ENCODE peak calls at places on chromosomes 3 and 15, in four cellular contexts. K, O, U and T are unnamed samples.

GRCh38 chr3:52132930-52133329 is 21.3 kb downstream of the POC1A start:
- DNase-seq in K (no peak), O (no peak), U (no peak), T (no peak)

GRCh38 chr15:45594322-45594721 is 7.1 kb downstream of the BLOC1S6 start:
- DNase-seq in K (no peak), O (no peak), U (no peak), T (no peak)

GRCh38 chr3:141255864-141256263 is 24.2 kb downstream of the PXYLP1 start:
- DNase-seq in K (no peak), O (no peak), U (peak), T (no peak)

GRCh38 chr3:153162513-153163348 is 705 bp downstream of the RAP2B start:
- DNase-seq in K (peak), O (no peak), U (peak), T (no peak)

GRCh38 chr3:49803464-49804140 is 541 bp downstream of the INKA1 start:
- DNase-seq in K (peak), O (no peak), U (peak), T (no peak)

GRCh38 chr3:43753743-43754142 is 63.0 kb downstream of the ABHD5 start:
- DNase-seq in K (no peak), O (no peak), U (peak), T (no peak)

GRCh38 chr3:195385526-195385925 is 57.3 kb downstream of the ACAP2 start:
- DNase-seq in K (no peak), O (no peak), U (peak), T (no peak)

GRCh38 chr3:53629396-53629711 is 134.9 kb downstream of the CACNA1D start:
- DNase-seq in K (no peak), O (no peak), U (no peak), T (no peak)

GRCh38 chr3:104460477-104461406 is 906.0 kb upstream of the ALCAM start:
- DNase-seq in K (no peak), O (no peak), U (peak), T (no peak)

GRCh38 chr15:28459279-28459678 is 73.5 kb downstream of the GOLGA8G start:
- DNase-seq in K (no peak), O (no peak), U (no peak), T (no peak)

DNA sequence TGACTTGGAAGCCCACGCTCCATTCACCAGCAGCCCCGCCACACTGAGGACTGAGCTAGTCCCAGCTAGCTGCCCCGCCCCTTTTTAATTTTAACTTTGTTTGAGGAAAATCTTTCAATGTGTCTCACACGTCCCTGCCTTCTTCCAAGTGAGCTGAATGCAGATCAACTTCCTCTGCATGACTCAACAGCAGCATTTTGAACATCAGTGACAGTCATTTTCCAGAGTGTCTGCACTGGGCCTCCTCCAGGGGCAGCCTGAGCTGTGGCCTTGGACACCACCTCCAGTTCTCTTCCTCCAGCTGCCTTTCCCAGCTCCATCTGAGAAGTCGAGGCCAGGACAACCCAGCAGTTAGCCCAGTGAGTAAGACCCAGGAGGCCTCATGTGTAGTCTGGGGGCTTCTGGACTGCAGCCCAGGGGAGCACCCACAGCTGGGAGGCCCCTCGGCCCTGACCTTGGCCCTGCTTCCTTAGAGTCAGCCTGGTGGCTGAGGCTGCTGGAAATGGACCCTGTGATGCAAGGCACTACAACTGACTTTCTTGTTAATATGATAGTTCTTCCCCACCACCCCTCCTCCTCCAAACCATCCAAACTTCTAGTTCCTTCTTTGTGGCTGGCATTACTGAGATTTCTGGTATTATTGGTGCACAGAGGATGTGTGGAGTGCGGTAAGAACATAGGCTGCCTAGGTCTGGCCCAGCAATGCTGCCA is 21.4 kb upstream of the ESYT3 start:
- DNase-seq in K (peak), O (no peak), U (peak), T (no peak)
- TF ChIP-seq CTCF in K (peak), O (no peak), U (no peak), T (no peak)

DNA sequence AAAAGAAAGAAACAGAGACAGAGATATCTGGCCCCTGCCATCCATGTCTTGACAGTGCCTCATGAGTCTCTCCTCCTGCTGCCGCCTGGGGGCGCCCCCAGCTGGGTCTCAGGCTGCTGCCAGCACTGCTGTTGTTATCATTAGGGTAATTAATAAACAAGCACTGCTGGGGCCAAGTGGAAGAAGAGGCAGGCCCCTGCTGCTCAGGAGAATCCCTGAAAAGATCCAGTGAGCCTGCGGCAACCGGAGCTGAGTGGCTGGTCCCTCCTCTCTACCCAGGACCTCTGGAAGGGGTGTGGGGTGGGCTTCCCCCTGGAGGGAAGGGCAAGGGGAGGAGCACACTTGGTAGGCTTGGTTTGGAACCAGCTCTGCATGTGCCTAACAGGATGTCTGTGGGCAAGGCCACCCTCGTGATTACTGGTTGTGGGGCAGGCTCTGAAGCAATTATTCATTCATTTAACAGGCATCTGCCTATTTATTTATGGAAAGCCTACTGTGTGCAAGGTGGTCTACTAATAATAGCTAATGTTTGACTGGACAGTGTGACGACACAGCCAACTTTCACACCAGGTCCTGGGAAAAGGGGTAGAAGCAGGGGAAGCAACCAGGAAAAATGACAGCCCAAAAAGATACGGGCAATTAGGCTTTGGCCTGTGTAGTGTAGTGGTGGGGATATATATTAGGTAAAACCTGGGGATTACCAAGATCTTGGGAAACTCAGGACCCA is 1.2 kb upstream of the TYRO3 start:
- DNase-seq in K (peak), O (no peak), U (peak), T (no peak)
- H3K4me3 ChIP-seq in K (no peak), O (peak), U (peak), T (no peak)

GRCh38 chr15:48963524-48964113 is at the start of gene SHC4:
- DNase-seq in K (peak), O (no peak), U (peak), T (no peak)
- TF ChIP-seq CTCF in K (no peak), O (peak), U (peak), T (no peak)

GRCh38 chr15:99062226-99062625 is 42.7 kb upstream of the SYNM start:
- DNase-seq in K (no peak), O (no peak), U (no peak), T (no peak)

GRCh38 chr15:99057020-99057419 is 47.9 kb upstream of the SYNM start:
- DNase-seq in K (no peak), O (no peak), U (no peak), T (no peak)

GRCh38 chr15:99058421-99058870 is 46.4 kb upstream of the SYNM start:
- DNase-seq in K (peak), O (no peak), U (no peak), T (no peak)

GRCh38 chr15:99057697-99058420 is 47.0 kb upstream of the SYNM start:
- DNase-seq in K (peak), O (no peak), U (no peak), T (no peak)

DNA sequence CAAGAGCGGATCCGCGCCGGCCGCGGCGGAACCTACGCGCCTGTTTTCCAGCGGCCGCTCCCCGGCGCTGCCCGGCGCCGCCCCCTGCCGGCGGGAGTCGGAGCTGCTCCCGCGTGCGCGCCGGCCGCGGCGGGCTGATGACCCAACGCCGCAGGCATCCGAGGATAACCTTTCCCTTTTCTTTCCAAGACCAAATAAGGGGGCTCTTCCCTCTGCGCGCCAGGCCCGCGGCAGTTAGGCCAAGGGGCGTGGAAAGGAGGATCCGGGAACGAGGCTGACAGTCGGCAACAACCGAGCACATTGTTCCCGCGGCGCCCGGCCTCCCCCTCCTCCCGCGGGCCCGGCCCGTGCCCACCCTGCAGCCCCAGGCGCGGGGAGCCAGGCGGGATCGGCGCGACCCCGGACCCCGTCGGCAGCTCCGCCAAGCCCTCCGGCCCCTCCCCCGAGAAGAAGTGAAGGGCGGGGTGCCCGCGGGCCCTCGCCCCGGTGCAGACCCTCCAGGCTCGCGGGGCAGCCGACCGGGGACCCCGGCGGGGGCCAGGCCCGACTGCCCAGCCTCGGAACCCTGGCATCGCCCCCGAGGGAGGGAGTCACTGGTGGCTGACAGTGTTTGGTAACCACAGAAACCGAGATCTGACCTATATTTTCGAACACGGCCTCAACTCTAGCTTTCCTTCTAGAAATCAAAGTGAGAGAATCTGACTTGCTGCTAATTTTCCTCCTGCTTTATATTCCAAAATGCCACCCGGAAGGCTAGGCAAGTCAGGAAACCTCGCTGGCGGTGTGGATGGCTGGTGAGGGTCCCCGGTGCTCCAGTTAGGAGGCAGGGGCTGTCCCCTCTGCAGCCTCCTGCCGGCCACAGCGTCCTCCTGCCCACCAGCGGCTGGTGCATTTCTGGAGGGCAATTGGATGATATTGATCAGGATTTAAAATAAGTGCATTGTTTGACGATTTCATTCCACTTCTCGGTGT is 45.6 kb upstream of the SYNM start:
- DNase-seq in K (peak), O (peak), U (peak), T (no peak)
- H3K4me3 ChIP-seq in K (peak), O (peak), U (peak), T (peak)

DNA sequence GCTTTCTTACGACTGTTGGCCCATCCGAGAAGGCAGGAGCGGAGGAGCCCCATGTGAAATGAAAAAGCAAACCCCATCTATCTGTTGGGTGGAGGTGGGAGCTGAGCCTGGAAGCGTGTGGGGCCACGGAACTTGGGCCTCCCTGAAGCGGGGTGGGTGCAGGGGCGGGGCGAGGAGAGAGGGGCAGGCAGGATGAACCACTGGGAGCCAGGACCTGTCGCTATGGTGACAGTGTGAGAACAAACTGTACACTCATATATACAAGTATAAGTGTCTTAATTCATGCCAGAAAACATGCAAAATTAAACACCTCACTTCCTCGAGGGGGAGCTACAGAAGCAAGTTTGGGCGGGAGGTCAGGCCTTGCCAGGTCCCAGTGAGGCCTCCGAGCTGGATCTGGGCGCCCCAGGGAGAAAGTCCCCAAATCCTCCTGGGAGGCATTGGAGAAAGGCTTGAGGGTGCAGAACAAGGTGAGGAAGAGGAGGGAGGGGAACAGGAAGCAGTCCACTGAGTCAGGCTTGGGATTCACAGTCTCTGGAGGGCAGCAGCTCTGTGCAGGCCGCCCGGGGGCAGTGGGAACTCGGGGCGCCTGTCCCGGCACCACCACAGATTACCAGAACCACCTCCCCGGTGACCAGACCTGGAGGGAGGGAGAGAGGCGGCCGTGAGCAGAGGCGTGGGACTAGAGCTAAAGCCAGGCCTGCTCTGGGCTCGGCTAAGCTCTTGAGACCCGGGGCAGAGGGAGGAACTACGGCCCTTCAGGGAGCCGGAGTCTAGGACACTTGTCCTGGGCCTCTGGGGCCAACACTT is 34.8 kb downstream of the RBPMS2 start:
- DNase-seq in K (peak), O (no peak), U (peak), T (no peak)
- TF ChIP-seq CTCF in K (no peak), O (no peak), U (peak), T (peak)

GRCh38 chr3:58250093-58250707 is 12.6 kb downstream of the ABHD6 start:
- DNase-seq in K (no peak), O (no peak), U (peak), T (no peak)
- H3K4me3 ChIP-seq in K (no peak), O (no peak), U (no peak), T (no peak)

GRCh38 chr3:149512073-149512782 is 37.7 kb downstream of the TM4SF4 start:
- DNase-seq in K (peak), O (no peak), U (peak), T (no peak)
- TF ChIP-seq CTCF in K (peak), O (peak), U (peak), T (peak)

GRCh38 chr3:172646439-172647015 is 64.3 kb downstream of the NCEH1 start:
- DNase-seq in K (no peak), O (no peak), U (peak), T (no peak)
- H3K4me3 ChIP-seq in K (no peak), O (no peak), U (no peak), T (no peak)